ENCODE peak calls at places on chromosome 20, in nine cellular contexts. One of them, this sample, is unnamed.
A peak's percentile ranks its signal among the peaks of the same experiment; 100 is the strongest.

GRCh38 chr20:51021067-51022025 is 1.6 kb downstream of the KCNG1 start:
- DNase-seq in right lobe of liver: no peak
- DNase-seq in CD8-positive, alpha-beta memory T cell: no peak
- DNase-seq in psoas muscle: no peak
- DNase-seq in SJSA1: no peak
- DNase-seq in CD8-positive, alpha-beta T cell: no peak
- DNase-seq in CD4-positive, alpha-beta memory T cell: no peak
- DNase-seq in PC-3: peak; percentile 30
- DNase-seq in body of pancreas: no peak
- DNase-seq in this sample: no peak

GRCh38 chr20:13054011-13054410 is 45.2 kb downstream of the SPTLC3 start:
- DNase-seq in SJSA1: no peak
- DNase-seq in CD8-positive, alpha-beta memory T cell: no peak
- DNase-seq in psoas muscle: no peak
- DNase-seq in right lobe of liver: no peak
- DNase-seq in PC-3: no peak
- DNase-seq in CD8-positive, alpha-beta T cell: no peak
- DNase-seq in CD4-positive, alpha-beta memory T cell: no peak
- DNase-seq in body of pancreas: no peak
- DNase-seq in this sample: no peak

GRCh38 chr20:33433465-33433864 is 10.1 kb downstream of the SNTA1 start:
- DNase-seq in CD4-positive, alpha-beta memory T cell: no peak
- DNase-seq in psoas muscle: peak; percentile 95
- DNase-seq in CD8-positive, alpha-beta T cell: no peak
- DNase-seq in SJSA1: no peak
- DNase-seq in CD8-positive, alpha-beta memory T cell: no peak
- DNase-seq in PC-3: no peak
- DNase-seq in right lobe of liver: no peak
- DNase-seq in body of pancreas: peak; percentile 73
- DNase-seq in this sample: peak; percentile 90

GRCh38 chr20:31691646-31692275 is 30.9 kb downstream of the BCL2L1 start:
- DNase-seq in SJSA1: no peak
- DNase-seq in CD4-positive, alpha-beta memory T cell: no peak
- DNase-seq in CD8-positive, alpha-beta memory T cell: no peak
- DNase-seq in psoas muscle: no peak
- DNase-seq in right lobe of liver: no peak
- DNase-seq in PC-3: peak; percentile 1
- DNase-seq in CD8-positive, alpha-beta T cell: no peak
- DNase-seq in body of pancreas: no peak
- DNase-seq in this sample: no peak

GRCh38 chr20:42754713-42755112 is 435.0 kb downstream of the PTPRT start:
- DNase-seq in right lobe of liver: no peak
- DNase-seq in psoas muscle: no peak
- DNase-seq in CD8-positive, alpha-beta T cell: no peak
- DNase-seq in body of pancreas: no peak
- DNase-seq in SJSA1: no peak
- DNase-seq in CD4-positive, alpha-beta memory T cell: no peak
- DNase-seq in CD8-positive, alpha-beta memory T cell: no peak
- DNase-seq in PC-3: no peak
- DNase-seq in this sample: no peak

GRCh38 chr20:19907326-19908056 is 109.7 kb upstream of the NAA20 start:
- DNase-seq in CD8-positive, alpha-beta T cell: no peak
- DNase-seq in psoas muscle: no peak
- DNase-seq in PC-3: no peak
- DNase-seq in body of pancreas: no peak
- DNase-seq in SJSA1: no peak
- DNase-seq in CD8-positive, alpha-beta memory T cell: no peak
- DNase-seq in CD4-positive, alpha-beta memory T cell: no peak
- DNase-seq in right lobe of liver: no peak
- DNase-seq in this sample: peak; percentile 80

GRCh38 chr20:2865630-2866029 is 7.7 kb upstream of the PTPRA start:
- DNase-seq in PC-3: no peak
- DNase-seq in SJSA1: no peak
- DNase-seq in CD8-positive, alpha-beta T cell: peak; percentile 24
- DNase-seq in body of pancreas: no peak
- DNase-seq in right lobe of liver: no peak
- DNase-seq in psoas muscle: no peak
- DNase-seq in CD4-positive, alpha-beta memory T cell: no peak
- DNase-seq in CD8-positive, alpha-beta memory T cell: peak; percentile 63
- DNase-seq in this sample: no peak

GRCh38 chr20:52552181-52552872 is 360.7 kb upstream of the ZFP64 start:
- DNase-seq in PC-3: peak; percentile 70
- DNase-seq in CD8-positive, alpha-beta T cell: no peak
- DNase-seq in SJSA1: peak; percentile 61
- DNase-seq in psoas muscle: no peak
- DNase-seq in CD8-positive, alpha-beta memory T cell: no peak
- DNase-seq in CD4-positive, alpha-beta memory T cell: no peak
- DNase-seq in right lobe of liver: no peak
- DNase-seq in body of pancreas: no peak
- DNase-seq in this sample: no peak

GRCh38 chr20:24731312-24731711 is 217.8 kb upstream of the CST7 start:
- DNase-seq in body of pancreas: no peak
- DNase-seq in SJSA1: no peak
- DNase-seq in CD8-positive, alpha-beta T cell: no peak
- DNase-seq in PC-3: no peak
- DNase-seq in psoas muscle: no peak
- DNase-seq in CD8-positive, alpha-beta memory T cell: no peak
- DNase-seq in CD4-positive, alpha-beta memory T cell: no peak
- DNase-seq in right lobe of liver: peak; percentile 26
- DNase-seq in this sample: no peak

GRCh38 chr20:50042370-50043313 is 59.9 kb downstream of the SNAI1 start:
- DNase-seq in psoas muscle: no peak
- DNase-seq in body of pancreas: no peak
- DNase-seq in CD8-positive, alpha-beta memory T cell: no peak
- DNase-seq in CD4-positive, alpha-beta memory T cell: no peak
- DNase-seq in CD8-positive, alpha-beta T cell: no peak
- DNase-seq in right lobe of liver: no peak
- DNase-seq in PC-3: no peak
- DNase-seq in SJSA1: no peak
- DNase-seq in this sample: no peak

GRCh38 chr20:6975326-6975725 is 207.8 kb downstream of the BMP2 start:
- DNase-seq in CD8-positive, alpha-beta T cell: no peak
- DNase-seq in psoas muscle: no peak
- DNase-seq in body of pancreas: no peak
- DNase-seq in CD4-positive, alpha-beta memory T cell: no peak
- DNase-seq in SJSA1: no peak
- DNase-seq in PC-3: no peak
- DNase-seq in right lobe of liver: no peak
- DNase-seq in CD8-positive, alpha-beta memory T cell: no peak
- DNase-seq in this sample: no peak

GRCh38 chr20:60254901-60255411 is 296.7 kb downstream of the CDH26 start:
- DNase-seq in psoas muscle: no peak
- DNase-seq in right lobe of liver: no peak
- DNase-seq in SJSA1: peak; percentile 11
- DNase-seq in CD8-positive, alpha-beta T cell: no peak
- DNase-seq in CD8-positive, alpha-beta memory T cell: no peak
- DNase-seq in PC-3: peak; percentile 47
- DNase-seq in body of pancreas: no peak
- DNase-seq in CD4-positive, alpha-beta memory T cell: no peak
- DNase-seq in this sample: no peak

GRCh38 chr20:50859161-50859560 is 64.3 kb downstream of the BCAS4 start:
- DNase-seq in body of pancreas: no peak
- DNase-seq in CD8-positive, alpha-beta T cell: no peak
- DNase-seq in right lobe of liver: no peak
- DNase-seq in CD8-positive, alpha-beta memory T cell: no peak
- DNase-seq in CD4-positive, alpha-beta memory T cell: no peak
- DNase-seq in psoas muscle: no peak
- DNase-seq in PC-3: no peak
- DNase-seq in SJSA1: no peak
- DNase-seq in this sample: no peak

GRCh38 chr20:47956261-47956995 is 171.1 kb upstream of the SULF2 start:
- DNase-seq in body of pancreas: no peak
- DNase-seq in CD8-positive, alpha-beta T cell: no peak
- DNase-seq in SJSA1: peak; percentile 69
- DNase-seq in right lobe of liver: no peak
- DNase-seq in CD4-positive, alpha-beta memory T cell: no peak
- DNase-seq in PC-3: no peak
- DNase-seq in psoas muscle: peak; percentile 63
- DNase-seq in CD8-positive, alpha-beta memory T cell: no peak
- DNase-seq in this sample: no peak

GRCh38 chr20:47354710-47355488 is 1.6 kb downstream of the ZMYND8 start:
- DNase-seq in CD8-positive, alpha-beta T cell: no peak
- DNase-seq in psoas muscle: no peak
- DNase-seq in body of pancreas: no peak
- DNase-seq in SJSA1: peak; percentile 42
- DNase-seq in CD4-positive, alpha-beta memory T cell: no peak
- DNase-seq in CD8-positive, alpha-beta memory T cell: no peak
- DNase-seq in right lobe of liver: no peak
- DNase-seq in PC-3: peak; percentile 70
- DNase-seq in this sample: no peak

GRCh38 chr20:53916173-53916512 is 154.3 kb downstream of the BCAS1 start:
- DNase-seq in CD8-positive, alpha-beta T cell: no peak
- DNase-seq in right lobe of liver: no peak
- DNase-seq in psoas muscle: no peak
- DNase-seq in CD8-positive, alpha-beta memory T cell: no peak
- DNase-seq in PC-3: no peak
- DNase-seq in body of pancreas: no peak
- DNase-seq in SJSA1: no peak
- DNase-seq in CD4-positive, alpha-beta memory T cell: no peak
- DNase-seq in this sample: no peak
- H3K4me3 ChIP-seq in CD8-positive, alpha-beta T cell: peak overlapping the region; percentile 81
- H3K4me3 ChIP-seq in right lobe of liver: peak overlapping the region; percentile 61
- H3K4me3 ChIP-seq in psoas muscle: peak overlapping the region; percentile 79
- H3K4me3 ChIP-seq in CD8-positive, alpha-beta memory T cell: peak overlapping the region; percentile 93
- H3K4me3 ChIP-seq in PC-3: peak overlapping the region; percentile 72
- H3K4me3 ChIP-seq in body of pancreas: no peak overlapping the region
- H3K4me3 ChIP-seq in SJSA1: peak overlapping the region; percentile 39
- H3K4me3 ChIP-seq in CD4-positive, alpha-beta memory T cell: peak overlapping the region; percentile 29
- H3K4me3 ChIP-seq in this sample: no peak overlapping the region

DNA sequence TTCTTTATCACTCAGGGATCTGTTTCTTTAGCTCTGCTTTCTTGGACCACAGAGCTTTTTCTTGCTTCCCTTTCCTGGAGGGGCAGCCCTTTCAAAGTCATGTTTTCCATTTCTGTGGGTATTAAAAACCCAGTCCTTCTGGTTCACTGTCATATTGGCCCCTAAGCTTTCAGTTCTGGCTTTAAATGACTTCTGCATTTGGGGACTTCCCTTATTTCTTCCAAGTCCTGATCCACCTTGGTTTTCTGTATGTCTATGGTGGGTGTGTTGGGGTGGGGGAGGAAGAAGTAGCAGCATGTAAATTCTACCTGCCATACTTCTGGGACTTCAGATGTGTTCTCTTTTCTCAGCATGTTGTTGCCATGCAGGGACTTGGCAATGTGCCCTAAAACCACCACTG is 77.0 kb upstream of the EMILIN3 start:
- DNase-seq in SJSA1: no peak
- DNase-seq in right lobe of liver: no peak
- DNase-seq in PC-3: no peak
- DNase-seq in CD4-positive, alpha-beta memory T cell: no peak
- DNase-seq in psoas muscle: no peak
- DNase-seq in body of pancreas: no peak
- DNase-seq in CD8-positive, alpha-beta memory T cell: no peak
- DNase-seq in CD8-positive, alpha-beta T cell: no peak
- DNase-seq in this sample: no peak
- H3K36me3 ChIP-seq in SJSA1: peaks cover 77% of the 10 kb centered on the region
- H3K36me3 ChIP-seq in right lobe of liver: peaks cover 56% of the 10 kb centered on the region
- H3K36me3 ChIP-seq in PC-3: peaks cover 31% of the 10 kb centered on the region
- H3K36me3 ChIP-seq in CD4-positive, alpha-beta memory T cell: peaks cover 60% of the 10 kb centered on the region
- H3K36me3 ChIP-seq in psoas muscle: peaks cover 9% of the 10 kb centered on the region
- H3K36me3 ChIP-seq in body of pancreas: peaks cover 19% of the 10 kb centered on the region
- H3K36me3 ChIP-seq in CD8-positive, alpha-beta memory T cell: peaks cover 63% of the 10 kb centered on the region
- H3K36me3 ChIP-seq in CD8-positive, alpha-beta T cell: peaks cover 42% of the 10 kb centered on the region
- H3K36me3 ChIP-seq in this sample: peaks cover 19% of the 10 kb centered on the region

GRCh38 chr20:4026093-4026601 is 10.8 kb upstream of the RNF24 start:
- DNase-seq in PC-3: peak; percentile 75
- DNase-seq in right lobe of liver: no peak
- DNase-seq in SJSA1: no peak
- DNase-seq in CD4-positive, alpha-beta memory T cell: no peak
- DNase-seq in CD8-positive, alpha-beta memory T cell: no peak
- DNase-seq in psoas muscle: no peak
- DNase-seq in body of pancreas: no peak
- DNase-seq in CD8-positive, alpha-beta T cell: no peak
- DNase-seq in this sample: no peak

GRCh38 chr20:4025125-4025524 is 9.8 kb upstream of the RNF24 start:
- DNase-seq in SJSA1: no peak
- DNase-seq in PC-3: no peak
- DNase-seq in body of pancreas: no peak
- DNase-seq in CD8-positive, alpha-beta memory T cell: no peak
- DNase-seq in right lobe of liver: no peak
- DNase-seq in psoas muscle: no peak
- DNase-seq in CD4-positive, alpha-beta memory T cell: no peak
- DNase-seq in CD8-positive, alpha-beta T cell: no peak
- DNase-seq in this sample: no peak

GRCh38 chr20:4029505-4030467 is 14.4 kb upstream of the RNF24 start:
- DNase-seq in right lobe of liver: no peak
- DNase-seq in CD8-positive, alpha-beta memory T cell: no peak
- DNase-seq in body of pancreas: no peak
- DNase-seq in PC-3: peak; percentile 59
- DNase-seq in CD8-positive, alpha-beta T cell: no peak
- DNase-seq in CD4-positive, alpha-beta memory T cell: no peak
- DNase-seq in psoas muscle: no peak
- DNase-seq in SJSA1: no peak
- DNase-seq in this sample: no peak

GRCh38 chr20:4025679-4026078 is 10.3 kb upstream of the RNF24 start:
- DNase-seq in CD4-positive, alpha-beta memory T cell: no peak
- DNase-seq in psoas muscle: no peak
- DNase-seq in PC-3: no peak
- DNase-seq in CD8-positive, alpha-beta T cell: no peak
- DNase-seq in SJSA1: no peak
- DNase-seq in body of pancreas: no peak
- DNase-seq in CD8-positive, alpha-beta memory T cell: no peak
- DNase-seq in right lobe of liver: no peak
- DNase-seq in this sample: no peak

DNA sequence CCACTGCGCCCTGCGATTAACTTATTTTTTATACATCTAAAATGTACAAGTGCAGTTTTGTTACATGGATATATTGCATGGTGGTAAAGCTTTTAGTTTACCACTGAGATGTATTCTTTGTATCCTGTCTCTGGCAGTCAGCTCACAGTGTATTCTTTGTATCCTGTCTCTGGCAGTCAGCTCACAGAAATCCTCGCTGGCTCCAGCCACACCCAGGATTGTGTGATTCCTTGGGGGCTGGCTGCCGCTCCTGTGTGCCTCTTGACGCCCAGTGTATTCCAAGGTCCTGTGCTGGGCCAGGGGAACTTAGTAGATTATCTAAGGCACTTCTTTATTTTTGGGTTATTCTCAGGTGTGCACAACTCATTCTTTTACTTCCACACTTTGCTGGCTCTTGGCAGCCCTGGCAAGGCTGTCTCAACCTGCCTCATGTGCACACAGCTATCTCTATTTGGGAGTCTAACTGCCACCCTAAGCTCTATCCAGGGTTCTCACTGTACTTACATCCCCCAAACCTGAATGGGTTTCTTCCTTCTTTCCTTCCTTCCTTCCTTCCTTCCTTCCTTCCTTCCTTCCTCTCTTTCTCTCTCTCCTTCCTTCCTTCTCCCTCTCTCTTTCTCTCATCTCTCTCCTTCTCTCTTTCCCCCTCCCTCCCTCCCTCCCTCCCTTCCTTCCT is 12.4 kb upstream of the RNF24 start:
- DNase-seq in PC-3: no peak
- DNase-seq in body of pancreas: no peak
- DNase-seq in CD8-positive, alpha-beta T cell: no peak
- DNase-seq in psoas muscle: no peak
- DNase-seq in right lobe of liver: no peak
- DNase-seq in CD8-positive, alpha-beta memory T cell: no peak
- DNase-seq in SJSA1: no peak
- DNase-seq in CD4-positive, alpha-beta memory T cell: no peak
- DNase-seq in this sample: no peak
- H3K9me3 ChIP-seq in PC-3: no peaks in the 10 kb centered on the region
- H3K9me3 ChIP-seq in body of pancreas: no peaks in the 10 kb centered on the region
- H3K9me3 ChIP-seq in CD8-positive, alpha-beta T cell: no peaks in the 10 kb centered on the region
- H3K9me3 ChIP-seq in psoas muscle: peaks cover 5% of the 10 kb centered on the region
- H3K9me3 ChIP-seq in right lobe of liver: no peaks in the 10 kb centered on the region
- H3K9me3 ChIP-seq in CD8-positive, alpha-beta memory T cell: no peaks in the 10 kb centered on the region
- H3K9me3 ChIP-seq in SJSA1: no peaks in the 10 kb centered on the region
- H3K9me3 ChIP-seq in CD4-positive, alpha-beta memory T cell: no peaks in the 10 kb centered on the region
- H3K9me3 ChIP-seq in this sample: no peaks in the 10 kb centered on the region

GRCh38 chr20:46307139-46307998 is 929 bp downstream of the CDH22 start:
- DNase-seq in CD8-positive, alpha-beta T cell: peak; percentile 44
- DNase-seq in CD4-positive, alpha-beta memory T cell: peak; percentile 73
- DNase-seq in CD8-positive, alpha-beta memory T cell: peak; percentile 70
- DNase-seq in PC-3: peak; percentile 59
- DNase-seq in right lobe of liver: no peak
- DNase-seq in SJSA1: peak; percentile 29
- DNase-seq in body of pancreas: peak; percentile 61
- DNase-seq in psoas muscle: peak; percentile 81
- DNase-seq in this sample: peak; percentile 82
- H3K4me3 ChIP-seq in CD8-positive, alpha-beta T cell: peak overlapping the region; percentile 37
- H3K4me3 ChIP-seq in CD4-positive, alpha-beta memory T cell: no peak overlapping the region
- H3K4me3 ChIP-seq in CD8-positive, alpha-beta memory T cell: no peak overlapping the region
- H3K4me3 ChIP-seq in PC-3: no peak overlapping the region
- H3K4me3 ChIP-seq in right lobe of liver: peak overlapping the region; percentile 38
- H3K4me3 ChIP-seq in SJSA1: peak overlapping the region; percentile 23
- H3K4me3 ChIP-seq in body of pancreas: no peak overlapping the region
- H3K4me3 ChIP-seq in psoas muscle: peak overlapping the region; percentile 63
- H3K4me3 ChIP-seq in this sample: peak overlapping the region; percentile 55

This sample was measured in aorta.